ENCODE peak calls at places on chromosomes 13 and 19, in four cellular contexts. W is T-cell, F is GDM1, I is foreskin fibroblast. B is an unnamed sample.

GRCh38 chr19:5881543-5882299 is 11.4 kb upstream of the FUT5 start:
- DNase-seq in W (no peak), F (no peak), I (no peak), B (no peak)

GRCh38 chr19:19356500-19356899 is 35.9 kb downstream of the MAU2 start:
- DNase-seq in W (no peak), F (no peak), I (no peak), B (no peak)

GRCh38 chr19:52343548-52343947 is 7.5 kb downstream of the ZNF610 start:
- DNase-seq in W (peak; percentile 35), F (peak; percentile 8), I (peak; percentile 26), B (peak; percentile 63)

GRCh38 chr19:29564574-29565005 is 38.8 kb downstream of the VSTM2B start:
- DNase-seq in W (no peak), F (no peak), I (no peak), B (no peak)

GRCh38 chr19:48442116-48443035 is 3.4 kb upstream of the GRWD1 start:
- DNase-seq in W (no peak), F (no peak), I (no peak), B (no peak)

GRCh38 chr19:50663280-50663790 is 14.1 kb downstream of the C19orf81 start:
- DNase-seq in W (no peak), F (no peak), I (peak; percentile 10), B (no peak)

GRCh38 chr13:99425485-99426341 is 75.6 kb upstream of the TM9SF2 start:
- DNase-seq in W (no peak), F (peak; percentile 43), I (no peak), B (no peak)

GRCh38 chr19:39671739-39672363 is 16.1 kb downstream of the LGALS16 start:
- DNase-seq in W (peak; percentile 31), F (peak; percentile 40), I (peak; percentile 63), B (peak; percentile 43)

GRCh38 chr13:36067619-36068456 is 63.3 kb downstream of the DCLK1 start:
- DNase-seq in W (no peak), F (no peak), I (no peak), B (no peak)

B was measured in AML-193.